ENCODE peak calls at places on chromosomes 2 and 18, in six cellular contexts. E is NCI-H2081 treated with DMSO at 0.1 percent for 48 hours, M is bronchial epithelial cell, K is transverse colon, G is OCI-LY7, N is iPS DF 19.7. S is an unnamed sample.

GRCh38 chr2:141331127-141331526 is 799.7 kb downstream of the LRP1B start:
- DNase-seq in G (no peak), N (peak), M (peak), K (no peak), E (no peak), S (no peak)

GRCh38 chr2:231037731-231038482 is 584 bp downstream of the C2orf72 start:
- DNase-seq in N (no peak), G (no peak), K (peak), E (no peak), M (no peak), S (no peak)

GRCh38 chr2:171432969-171433762 is 624 bp downstream of the METTL8 start:
- DNase-seq in E (no peak), N (no peak), K (peak), G (peak), M (peak), S (no peak)

GRCh38 chr2:234355052-234355720 is 141.7 kb downstream of the ARL4C start:
- DNase-seq in K (no peak), G (peak), N (no peak), E (peak), M (no peak), S (no peak)

GRCh38 chr2:216147172-216148131 is 38.3 kb downstream of the XRCC5 start:
- DNase-seq in E (no peak), M (peak), G (no peak), N (no peak), K (no peak), S (no peak)

GRCh38 chr2:118812530-118812929 is 34.9 kb downstream of the EN1 start:
- DNase-seq in K (no peak), E (no peak), N (no peak), G (no peak), M (no peak), S (no peak)

GRCh38 chr2:238256594-238257104 is 16.8 kb upstream of the HES6 start:
- DNase-seq in E (peak), M (peak), K (peak), G (peak), N (no peak), S (peak)

GRCh38 chr2:27086722-27087446 is at the start of gene KHK:
- DNase-seq in E (no peak), K (peak), N (no peak), G (no peak), M (peak), S (no peak)

GRCh38 chr2:174768557-174768956 is 4.3 kb upstream of the CHRNA1 start:
- DNase-seq in E (no peak), M (no peak), K (no peak), G (no peak), N (no peak), S (no peak)

GRCh38 chr2:105299290-105299689 is 30.2 kb downstream of the TGFBRAP1 start:
- DNase-seq in M (no peak), G (peak), N (no peak), K (no peak), E (no peak), S (no peak)

GRCh38 chr2:88601302-88601701 is 26.0 kb downstream of the EIF2AK3 start:
- DNase-seq in M (no peak), K (no peak), E (no peak), N (no peak), G (no peak), S (no peak)

GRCh38 chr2:212832211-212833195 is 293.9 kb upstream of the ERBB4 start:
- DNase-seq in E (no peak), G (no peak), N (no peak), M (no peak), K (no peak), S (no peak)

GRCh38 chr2:233982421-233983121 is 65.4 kb downstream of the TRPM8 start:
- DNase-seq in M (peak), G (no peak), E (no peak), N (no peak), K (no peak), S (no peak)

GRCh38 chr2:230974096-230974913 is 21.6 kb upstream of the SPATA3 start:
- DNase-seq in M (peak), E (no peak), N (no peak), G (no peak), K (peak), S (no peak)

GRCh38 chr2:96325884-96326255 is 753 bp downstream of the ITPRIPL1 start:
- DNase-seq in E (no peak), K (peak), M (no peak), N (no peak), G (peak), S (no peak)

GRCh38 chr2:191259001-191259400 is 13.8 kb downstream of the MYO1B start:
- DNase-seq in K (no peak), N (no peak), G (no peak), E (no peak), M (no peak), S (no peak)

GRCh38 chr2:16674154-16674553 is 8.5 kb upstream of the CYRIA start:
- DNase-seq in K (no peak), N (no peak), E (no peak), G (no peak), M (peak), S (no peak)

GRCh38 chr18:64409511-64409910 is 260.6 kb upstream of the LINC00305 start:
- DNase-seq in E (no peak), G (peak), N (no peak), K (no peak), M (peak), S (no peak)

GRCh38 chr2:204050681-204051080 is 114.1 kb downstream of the ICOS start:
- DNase-seq in G (no peak), K (no peak), E (no peak), M (no peak), N (no peak), S (no peak)

GRCh38 chr2:33242845-33243244 is 233.6 kb upstream of the RASGRP3 start:
- DNase-seq in K (no peak), E (no peak), M (peak), G (no peak), N (no peak), S (no peak)

GRCh38 chr2:72278046-72278445 is 130.4 kb upstream of the CYP26B1 start:
- DNase-seq in K (no peak), E (no peak), M (peak), N (no peak), G (no peak), S (no peak)

GRCh38 chr2:13537771-13538349 is 821.1 kb downstream of the TRIB2 start:
- DNase-seq in N (no peak), M (peak), E (no peak), K (no peak), G (no peak), S (no peak)

GRCh38 chr2:238157506-238158017 is 1.2 kb upstream of the ERFE start:
- DNase-seq in E (no peak), M (no peak), N (no peak), K (no peak), G (no peak), S (no peak)

GRCh38 chr2:5057895-5058294 is 634.3 kb upstream of the SOX11 start:
- DNase-seq in K (no peak), N (no peak), M (no peak), E (peak), G (no peak), S (no peak)

GRCh38 chr2:147351789-147352188 is 493.0 kb upstream of the ACVR2A start:
- DNase-seq in K (no peak), G (no peak), M (no peak), E (no peak), N (no peak), S (no peak)

GRCh38 chr2:218332288-218332687 is 24.4 kb upstream of the CATIP start:
- DNase-seq in K (no peak), M (no peak), N (no peak), G (no peak), E (no peak), S (no peak)

GRCh38 chr18:49026501-49027378 is 76.0 kb upstream of the SMAD7 start:
- DNase-seq in E (no peak), G (no peak), M (no peak), K (no peak), N (no peak), S (peak)

GRCh38 chr18:51614033-51614432 is 416.6 kb upstream of the MEX3C start:
- DNase-seq in G (no peak), K (no peak), E (no peak), M (peak), N (no peak), S (no peak)

S was measured in H1.